ENCODE peak calls at places on chromosome 15, in seven cellular contexts. U is ovary, A is uterus, Y is IMR-90, M is endothelial cell, N is psoas muscle, G is keratinocyte. Z is an unnamed sample.

GRCh38 chr15:78438595-78439285 is 724 bp downstream of the IREB2 start:
- DNase-seq in Y (no peak), M (peak; percentile 49), U (no peak), G (no peak), N (no peak), A (no peak), Z (peak; percentile 61)

GRCh38 chr15:92011611-92012367 is 158.3 kb downstream of the SLCO3A1 start:
- DNase-seq in A (no peak), N (no peak), M (no peak), U (no peak), Y (no peak), G (peak; percentile 25), Z (no peak)

GRCh38 chr15:95017950-95018349 is 786.6 kb downstream of the MCTP2 start:
- DNase-seq in M (peak; percentile 31), N (peak; percentile 68), A (peak; percentile 68), Y (no peak), U (peak; percentile 37), G (no peak), Z (no peak)

GRCh38 chr15:46442196-46442595 is 807.4 kb downstream of the SQOR start:
- DNase-seq in A (no peak), Y (no peak), M (no peak), G (peak; percentile 7), N (no peak), U (no peak), Z (peak; percentile 10)

GRCh38 chr15:72785452-72786243 is 2.1 kb upstream of the ADPGK start:
- DNase-seq in M (no peak), Y (peak; percentile 74), G (no peak), U (peak; percentile 22), N (peak; percentile 65), A (no peak), Z (no peak)

GRCh38 chr15:75702431-75702830 is 10.2 kb downstream of the CSPG4 start:
- DNase-seq in A (no peak), G (no peak), M (no peak), U (no peak), Y (no peak), N (no peak), Z (peak; percentile 37)

GRCh38 chr15:84881520-84881830 is 3.0 kb upstream of the SLC28A1 start:
- DNase-seq in A (no peak), Y (no peak), M (no peak), G (no peak), N (no peak), U (no peak), Z (no peak)

GRCh38 chr15:63610209-63610841 is 13.1 kb downstream of the FBXL22 start:
- DNase-seq in M (peak; percentile 62), A (peak; percentile 81), N (peak; percentile 74), G (no peak), U (peak; percentile 74), Y (peak; percentile 82), Z (peak; percentile 57)

DNA sequence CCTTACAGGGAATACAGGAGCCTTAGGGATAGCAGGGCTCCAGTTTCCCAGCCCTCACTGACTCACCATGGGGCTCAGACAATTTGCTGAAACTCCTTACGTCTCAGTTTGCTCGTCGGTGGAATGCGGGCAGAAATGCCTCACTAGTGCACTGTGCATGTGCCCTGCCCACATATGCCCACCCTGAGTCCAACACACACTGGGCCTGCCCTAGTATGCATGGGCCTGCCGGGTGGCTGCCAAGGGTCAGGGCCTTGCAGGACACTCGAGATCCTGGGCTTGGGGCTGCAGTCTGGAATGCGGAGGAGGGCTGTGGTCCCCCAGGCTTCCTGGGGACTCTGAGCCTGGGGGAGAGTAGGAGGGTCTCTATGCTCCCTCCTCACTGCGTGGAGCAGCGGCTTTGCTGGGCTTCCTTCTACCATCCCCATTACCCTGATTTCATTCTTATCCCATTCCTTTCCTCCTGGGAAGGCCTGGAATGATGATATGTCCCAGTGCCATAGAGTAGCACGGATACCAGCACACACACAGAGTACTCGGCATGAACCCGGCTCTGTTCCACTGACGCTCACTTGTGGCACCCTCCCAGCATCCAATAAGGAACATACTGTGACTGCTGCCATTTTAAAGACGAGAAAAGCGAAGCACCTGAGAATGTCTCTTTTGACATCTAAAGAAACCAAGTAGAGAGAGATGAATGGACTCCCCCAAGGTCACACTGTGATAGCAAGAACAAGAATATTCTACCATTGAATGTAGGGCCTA is 124.2 kb downstream of the ASB7 start:
- DNase-seq in N (no peak), Y (peak; percentile 74), M (no peak), A (no peak), U (no peak), G (no peak), Z (no peak)
- TF ChIP-seq CTCF in N (no peak), Y (no peak), M (no peak), A (no peak), U (no peak), G (no peak), Z (no peak)

GRCh38 chr15:43346305-43346704 is 15.9 kb upstream of the LCMT2 start:
- DNase-seq in G (no peak), A (no peak), Y (no peak), U (no peak), M (no peak), N (no peak), Z (no peak)
- TF ChIP-seq CTCF in G (no peak), A (no peak), Y (no peak), U (no peak), M (no peak), N (no peak), Z (no peak)

DNA sequence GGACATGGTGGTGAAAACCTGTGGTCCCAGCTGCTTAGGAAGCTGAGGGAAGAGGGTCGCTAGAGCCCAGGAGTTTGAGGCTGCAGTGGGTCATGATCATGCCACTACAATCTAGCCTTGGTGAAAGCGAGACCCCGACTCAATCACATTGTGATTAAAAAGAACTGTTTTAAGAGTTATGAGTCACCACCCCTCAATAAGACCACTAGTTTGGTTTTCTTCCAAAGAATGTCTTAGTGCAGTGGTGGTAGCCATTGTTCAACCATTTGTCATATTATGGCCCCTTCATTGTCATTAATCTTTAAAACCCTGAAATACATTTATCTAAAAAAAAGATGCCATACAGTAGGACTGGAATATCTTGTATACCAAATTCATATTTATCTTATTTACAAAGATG is 48.8 kb downstream of the BLM start:
- DNase-seq in N (no peak), A (no peak), M (no peak), Y (no peak), G (no peak), U (no peak), Z (no peak)
- TF ChIP-seq CTCF in N (no peak), A (no peak), M (no peak), Y (no peak), G (no peak), U (no peak), Z (no peak)

GRCh38 chr15:70098461-70099166 is 897 bp upstream of the TLE3 start:
- DNase-seq in U (peak; percentile 70), M (peak; percentile 60), N (peak; percentile 78), G (no peak), A (peak; percentile 47), Y (no peak), Z (peak; percentile 67)
- TF ChIP-seq CTCF in U (no peak), M (no peak), N (no peak), G (no peak), A (no peak), Y (no peak), Z (no peak)

GRCh38 chr15:38255690-38256089 is 3.1 kb downstream of the SPRED1 start:
- DNase-seq in G (no peak), A (no peak), Y (no peak), N (no peak), U (no peak), M (no peak), Z (no peak)

GRCh38 chr15:38251726-38252480 is 733 bp upstream of the SPRED1 start:
- DNase-seq in U (peak; percentile 92), Y (peak; percentile 99), N (peak; percentile 94), G (peak; percentile 77), M (peak; percentile 88), A (peak; percentile 92), Z (peak; percentile 92)

GRCh38 chr15:38253448-38253847 is 812 bp downstream of the SPRED1 start:
- DNase-seq in Y (peak; percentile 75), U (no peak), A (no peak), G (no peak), M (no peak), N (no peak), Z (no peak)

GRCh38 chr15:38252481-38253311 is at the start of gene SPRED1:
- DNase-seq in U (peak; percentile 75), M (peak; percentile 75), G (no peak), Y (peak; percentile 48), N (peak; percentile 86), A (peak; percentile 69), Z (peak; percentile 73)

GRCh38 chr15:38254065-38254883 is 1.6 kb downstream of the SPRED1 start:
- DNase-seq in G (no peak), N (no peak), U (peak; percentile 47), A (peak; percentile 35), Y (peak; percentile 68), M (peak; percentile 8), Z (peak; percentile 11)
- TF ChIP-seq CTCF in G (no peak), N (no peak), U (no peak), A (no peak), Y (no peak), M (no peak), Z (no peak)

GRCh38 chr15:42619641-42620371 is 44.4 kb downstream of the STARD9 start:
- DNase-seq in Y (no peak), M (no peak), G (no peak), A (no peak), U (no peak), N (no peak), Z (no peak)
- TF ChIP-seq CTCF in Y (no peak), M (no peak), G (no peak), A (no peak), U (no peak), N (no peak), Z (no peak)

GRCh38 chr15:61216519-61216918 is 12.6 kb downstream of the RORA start:
- DNase-seq in U (no peak), Y (no peak), A (no peak), G (no peak), N (no peak), M (no peak), Z (no peak)
- TF ChIP-seq CTCF in U (no peak), Y (no peak), A (no peak), G (peak; percentile 16), N (peak; percentile 10), M (no peak), Z (no peak)

DNA sequence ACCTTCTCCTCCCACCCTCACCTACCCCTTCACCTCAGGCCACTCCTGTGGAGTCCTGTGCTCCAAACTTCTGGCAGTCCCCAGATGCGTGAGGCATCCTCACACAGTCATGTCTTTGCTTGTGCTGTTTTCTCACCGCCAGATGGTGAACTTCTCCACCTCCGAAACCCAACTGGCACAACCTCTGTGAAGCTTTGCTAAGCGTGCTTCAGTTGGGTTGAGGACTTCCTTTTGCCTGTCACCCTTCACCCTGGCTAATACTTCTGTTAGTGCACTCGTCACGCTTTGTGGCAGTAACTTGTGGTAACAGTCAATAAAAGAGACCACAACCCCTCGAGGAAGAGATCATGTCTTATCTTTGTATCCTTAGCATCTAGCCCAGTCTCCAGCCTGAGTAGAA is 42.0 kb upstream of the SKOR1 start:
- DNase-seq in N (no peak), M (no peak), A (no peak), U (no peak), G (no peak), Y (no peak), Z (no peak)
- TF ChIP-seq CTCF in N (no peak), M (no peak), A (no peak), U (no peak), G (no peak), Y (no peak), Z (no peak)